ENCODE peak calls at places on chromosome 2, in five cellular contexts. One of them, this sample, is unnamed.

GRCh38 chr2:1136071-1136470 is 185.4 kb downstream of the SNTG2 start:
- DNase-seq in K562: no peak
- DNase-seq in H1: no peak
- DNase-seq in A549: no peak
- DNase-seq in HepG2: no peak
- DNase-seq in this sample: peak

GRCh38 chr2:168375195-168375798 is 80.8 kb upstream of the CERS6 start:
- DNase-seq in A549: peak
- DNase-seq in H1: no peak
- DNase-seq in HepG2: no peak
- DNase-seq in K562: no peak
- DNase-seq in this sample: no peak

GRCh38 chr2:96105152-96105915 is 11.0 kb downstream of the ADRA2B start:
- DNase-seq in K562: no peak
- DNase-seq in H1: no peak
- DNase-seq in A549: no peak
- DNase-seq in HepG2: no peak
- DNase-seq in this sample: no peak

GRCh38 chr2:20514596-20515269 is 67.9 kb downstream of the RHOB start:
- DNase-seq in A549: peak
- DNase-seq in K562: no peak
- DNase-seq in HepG2: no peak
- DNase-seq in H1: no peak
- DNase-seq in this sample: peak

GRCh38 chr2:225691711-225692110 is 292.2 kb downstream of the NYAP2 start:
- DNase-seq in K562: no peak
- DNase-seq in HepG2: no peak
- DNase-seq in A549: no peak
- DNase-seq in H1: no peak
- DNase-seq in this sample: no peak

GRCh38 chr2:216691210-216691741 is 4.1 kb downstream of the IGFBP5 start:
- DNase-seq in A549: no peak
- DNase-seq in K562: peak
- DNase-seq in HepG2: no peak
- DNase-seq in H1: no peak
- DNase-seq in this sample: peak

GRCh38 chr2:65491381-65491903 is 59.0 kb upstream of the SPRED2 start:
- DNase-seq in K562: no peak
- DNase-seq in HepG2: no peak
- DNase-seq in A549: no peak
- DNase-seq in H1: no peak
- DNase-seq in this sample: no peak

GRCh38 chr2:138827426-138828054 is 47.4 kb upstream of the NXPH2 start:
- DNase-seq in HepG2: peak
- DNase-seq in K562: peak
- DNase-seq in A549: peak
- DNase-seq in H1: no peak
- DNase-seq in this sample: peak

GRCh38 chr2:219414857-219415256 is 3.3 kb upstream of the DES start:
- DNase-seq in HepG2: no peak
- DNase-seq in A549: no peak
- DNase-seq in H1: no peak
- DNase-seq in K562: no peak
- DNase-seq in this sample: no peak

GRCh38 chr2:228048838-228049490 is 132.5 kb downstream of the SPHKAP start:
- DNase-seq in H1: peak
- DNase-seq in A549: peak
- DNase-seq in K562: peak
- DNase-seq in HepG2: peak
- DNase-seq in this sample: peak

GRCh38 chr2:33583194-33583938 is 15.7 kb downstream of the FAM98A start:
- DNase-seq in K562: peak
- DNase-seq in A549: peak
- DNase-seq in H1: no peak
- DNase-seq in HepG2: peak
- DNase-seq in this sample: peak

DNA sequence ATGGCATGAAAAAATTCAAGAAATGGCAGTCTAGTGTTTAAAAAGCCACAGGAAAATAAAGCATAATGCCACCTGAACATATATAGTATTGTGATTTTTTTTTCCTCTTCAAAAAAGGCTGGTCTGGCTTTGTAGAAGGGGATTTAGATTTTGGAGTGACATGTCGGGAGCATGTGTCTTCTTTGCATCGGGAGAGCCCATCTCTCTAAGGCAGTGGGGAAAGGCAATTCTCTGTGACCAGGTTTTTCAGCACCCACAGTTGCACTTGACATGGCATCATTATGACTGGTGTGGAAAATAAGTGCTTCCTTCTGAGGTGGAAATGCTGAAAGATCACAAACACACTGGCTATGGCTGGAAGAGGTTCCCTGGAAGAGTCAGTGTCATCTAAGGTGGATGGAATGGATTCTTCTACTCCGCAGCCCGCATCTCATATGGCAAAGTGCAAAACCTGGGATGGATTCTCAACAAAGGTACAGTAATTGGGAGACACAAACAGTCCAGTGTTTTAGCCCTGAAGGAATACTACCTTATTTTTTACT is 172.5 kb downstream of the AGAP1 start:
- DNase-seq in HepG2: peak
- DNase-seq in K562: no peak
- DNase-seq in H1: no peak
- DNase-seq in A549: peak
- DNase-seq in this sample: peak
- TF ChIP-seq MAFK in HepG2: no peak
- TF ChIP-seq MAFK in K562: no peak
- TF ChIP-seq MAFK in H1: no peak
- TF ChIP-seq MAFK in A549: no peak
- TF ChIP-seq MAFK in this sample: no peak

DNA sequence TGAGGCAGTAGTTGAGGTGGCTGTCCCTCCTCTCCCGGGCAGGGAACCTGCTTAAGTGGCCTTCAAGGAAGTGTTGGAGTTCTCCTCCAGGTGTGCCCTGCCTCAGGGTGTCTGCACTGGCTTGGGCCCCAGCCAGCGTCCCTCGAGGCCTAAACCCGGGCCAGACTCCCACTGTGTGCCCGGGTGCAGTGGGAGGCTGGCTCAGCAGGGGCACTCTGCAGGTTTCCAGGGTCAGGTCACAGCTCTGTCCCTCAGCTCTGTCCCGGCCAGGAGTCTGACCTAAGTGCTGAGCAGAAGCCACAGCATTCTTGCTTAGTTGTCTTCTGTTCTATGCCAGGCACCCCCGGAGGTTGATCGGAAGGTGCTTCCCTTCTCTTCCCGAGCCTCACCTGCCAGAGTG is 69.0 kb upstream of the OTOS start:
- DNase-seq in A549: no peak
- DNase-seq in K562: no peak
- DNase-seq in H1: no peak
- DNase-seq in HepG2: no peak
- DNase-seq in this sample: no peak
- TF ChIP-seq MAFK in A549: no peak
- TF ChIP-seq MAFK in K562: no peak
- TF ChIP-seq MAFK in H1: no peak
- TF ChIP-seq MAFK in HepG2: no peak
- TF ChIP-seq MAFK in this sample: no peak

DNA sequence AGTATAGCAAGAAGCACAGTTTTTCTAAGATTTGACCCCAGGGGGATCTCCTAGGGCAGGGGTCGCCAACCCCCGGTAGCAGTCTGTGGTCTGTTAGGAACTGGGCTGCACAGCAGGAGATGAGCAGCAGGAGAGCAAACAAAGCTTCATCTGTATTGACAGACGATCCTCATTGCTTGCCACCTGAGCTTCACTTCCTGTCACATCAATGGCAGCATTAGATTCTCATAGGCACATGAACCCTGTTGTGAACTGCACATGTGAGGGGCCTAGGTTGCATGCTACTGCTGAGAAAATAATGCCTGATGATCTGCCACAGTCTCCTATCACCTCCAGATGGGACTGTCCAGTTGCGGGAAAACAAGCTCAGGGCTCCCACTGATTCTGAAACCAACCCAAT is 136.2 kb downstream of the RGPD3 start:
- DNase-seq in H1: no peak
- DNase-seq in HepG2: peak
- DNase-seq in A549: no peak
- DNase-seq in K562: no peak
- DNase-seq in this sample: no peak
- TF ChIP-seq MAFK in H1: no peak
- TF ChIP-seq MAFK in HepG2: no peak
- TF ChIP-seq MAFK in A549: no peak
- TF ChIP-seq MAFK in K562: no peak
- TF ChIP-seq MAFK in this sample: no peak

DNA sequence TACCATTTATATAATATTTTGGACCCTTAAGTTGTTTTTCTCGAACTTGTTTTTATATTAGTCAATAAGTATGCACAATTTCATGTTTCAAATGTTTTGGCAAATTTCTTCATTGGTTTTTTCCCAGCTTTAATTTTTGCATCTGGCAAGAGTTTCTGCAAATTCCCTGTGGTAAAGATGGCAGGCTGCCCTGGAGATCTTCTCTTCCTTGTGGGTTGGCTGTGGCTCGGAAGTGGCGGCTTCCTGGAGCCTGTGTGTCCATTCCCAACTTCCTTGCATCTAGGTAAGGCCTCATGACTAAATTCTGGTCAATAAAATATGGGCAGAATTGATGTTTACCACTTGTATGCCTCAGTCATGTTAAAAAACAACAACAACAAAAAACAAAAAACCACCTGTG is 818.6 kb downstream of the EPHA4 start:
- DNase-seq in H1: no peak
- DNase-seq in K562: no peak
- DNase-seq in A549: no peak
- DNase-seq in HepG2: no peak
- DNase-seq in this sample: no peak
- TF ChIP-seq MAFK in H1: no peak
- TF ChIP-seq MAFK in K562: no peak
- TF ChIP-seq MAFK in A549: no peak
- TF ChIP-seq MAFK in HepG2: no peak
- TF ChIP-seq MAFK in this sample: no peak

This sample was measured in IMR-90.